ENCODE peak calls at places on chromosomes 1 and 21, in nine cellular contexts. One of them, this sample, is unnamed.

GRCh38 chr1:67429011-67429527 is 1.1 kb downstream of the SERBP1 start:
- DNase-seq in AG04450: no peak
- DNase-seq in AG09309: no peak
- DNase-seq in thoracic aorta: no peak
- DNase-seq in astrocyte: no peak
- DNase-seq in ascending aorta: no peak
- DNase-seq in HFFc6: no peak
- DNase-seq in GM13976: no peak
- DNase-seq in PC-3: peak
- DNase-seq in this sample: peak

GRCh38 chr1:243549108-243549507 is 293.3 kb downstream of the SDCCAG8 start:
- DNase-seq in AG04450: no peak
- DNase-seq in AG09309: no peak
- DNase-seq in thoracic aorta: no peak
- DNase-seq in astrocyte: peak
- DNase-seq in ascending aorta: no peak
- DNase-seq in HFFc6: peak
- DNase-seq in GM13976: no peak
- DNase-seq in PC-3: peak
- DNase-seq in this sample: no peak

GRCh38 chr1:245558069-245558468 is 403.3 kb downstream of the KIF26B start:
- DNase-seq in AG04450: no peak
- DNase-seq in AG09309: no peak
- DNase-seq in thoracic aorta: no peak
- DNase-seq in astrocyte: no peak
- DNase-seq in ascending aorta: no peak
- DNase-seq in HFFc6: no peak
- DNase-seq in GM13976: no peak
- DNase-seq in PC-3: no peak
- DNase-seq in this sample: no peak

GRCh38 chr1:186008920-186009737 is 274.9 kb downstream of the HMCN1 start:
- DNase-seq in AG04450: no peak
- DNase-seq in AG09309: no peak
- DNase-seq in thoracic aorta: no peak
- DNase-seq in astrocyte: peak
- DNase-seq in ascending aorta: no peak
- DNase-seq in HFFc6: no peak
- DNase-seq in GM13976: no peak
- DNase-seq in PC-3: no peak
- DNase-seq in this sample: no peak

GRCh38 chr1:199242162-199242561 is 603.3 kb downstream of the PTPRC start:
- DNase-seq in AG04450: no peak
- DNase-seq in AG09309: no peak
- DNase-seq in thoracic aorta: no peak
- DNase-seq in astrocyte: no peak
- DNase-seq in ascending aorta: no peak
- DNase-seq in HFFc6: no peak
- DNase-seq in GM13976: no peak
- DNase-seq in PC-3: no peak
- DNase-seq in this sample: no peak

GRCh38 chr1:156122519-156123355 is 8.2 kb downstream of the LMNA start:
- DNase-seq in AG04450: no peak
- DNase-seq in AG09309: no peak
- DNase-seq in thoracic aorta: peak
- DNase-seq in astrocyte: peak
- DNase-seq in ascending aorta: peak
- DNase-seq in HFFc6: peak
- DNase-seq in GM13976: no peak
- DNase-seq in PC-3: peak
- DNase-seq in this sample: no peak

GRCh38 chr1:24126672-24127023 is 14.7 kb upstream of the MYOM3 start:
- DNase-seq in AG04450: no peak
- DNase-seq in AG09309: no peak
- DNase-seq in thoracic aorta: no peak
- DNase-seq in astrocyte: no peak
- DNase-seq in ascending aorta: no peak
- DNase-seq in HFFc6: peak
- DNase-seq in GM13976: no peak
- DNase-seq in PC-3: no peak
- DNase-seq in this sample: no peak

GRCh38 chr1:24955161-24955560 is 25.1 kb upstream of the RUNX3 start:
- DNase-seq in AG04450: peak
- DNase-seq in AG09309: peak
- DNase-seq in thoracic aorta: no peak
- DNase-seq in astrocyte: peak
- DNase-seq in ascending aorta: no peak
- DNase-seq in HFFc6: peak
- DNase-seq in GM13976: peak
- DNase-seq in PC-3: peak
- DNase-seq in this sample: peak

GRCh38 chr21:44405948-44406872 is 49.1 kb upstream of the LRRC3 start:
- DNase-seq in AG04450: no peak
- DNase-seq in AG09309: peak
- DNase-seq in thoracic aorta: no peak
- DNase-seq in astrocyte: peak
- DNase-seq in ascending aorta: peak
- DNase-seq in HFFc6: peak
- DNase-seq in GM13976: no peak
- DNase-seq in PC-3: peak
- DNase-seq in this sample: no peak

GRCh38 chr1:210233495-210234253 is 1.1 kb downstream of the SERTAD4 start:
- DNase-seq in AG04450: no peak
- DNase-seq in AG09309: no peak
- DNase-seq in thoracic aorta: no peak
- DNase-seq in astrocyte: peak
- DNase-seq in ascending aorta: peak
- DNase-seq in HFFc6: no peak
- DNase-seq in GM13976: peak
- DNase-seq in PC-3: peak
- DNase-seq in this sample: no peak

GRCh38 chr1:15757016-15757543 is 1.5 kb upstream of the FBLIM1 start:
- DNase-seq in AG04450: no peak
- DNase-seq in AG09309: no peak
- DNase-seq in thoracic aorta: no peak
- DNase-seq in astrocyte: no peak
- DNase-seq in ascending aorta: no peak
- DNase-seq in HFFc6: no peak
- DNase-seq in GM13976: no peak
- DNase-seq in PC-3: no peak
- DNase-seq in this sample: no peak

GRCh38 chr1:85358702-85359438 is 82.4 kb upstream of the BCL10 start:
- DNase-seq in AG04450: no peak
- DNase-seq in AG09309: no peak
- DNase-seq in thoracic aorta: no peak
- DNase-seq in astrocyte: no peak
- DNase-seq in ascending aorta: no peak
- DNase-seq in HFFc6: no peak
- DNase-seq in GM13976: no peak
- DNase-seq in PC-3: peak
- DNase-seq in this sample: no peak

GRCh38 chr1:179550753-179551682 is 24.7 kb downstream of the NPHS2 start:
- DNase-seq in AG04450: peak
- DNase-seq in AG09309: peak
- DNase-seq in thoracic aorta: no peak
- DNase-seq in astrocyte: peak
- DNase-seq in ascending aorta: no peak
- DNase-seq in HFFc6: peak
- DNase-seq in GM13976: no peak
- DNase-seq in PC-3: peak
- DNase-seq in this sample: no peak

DNA sequence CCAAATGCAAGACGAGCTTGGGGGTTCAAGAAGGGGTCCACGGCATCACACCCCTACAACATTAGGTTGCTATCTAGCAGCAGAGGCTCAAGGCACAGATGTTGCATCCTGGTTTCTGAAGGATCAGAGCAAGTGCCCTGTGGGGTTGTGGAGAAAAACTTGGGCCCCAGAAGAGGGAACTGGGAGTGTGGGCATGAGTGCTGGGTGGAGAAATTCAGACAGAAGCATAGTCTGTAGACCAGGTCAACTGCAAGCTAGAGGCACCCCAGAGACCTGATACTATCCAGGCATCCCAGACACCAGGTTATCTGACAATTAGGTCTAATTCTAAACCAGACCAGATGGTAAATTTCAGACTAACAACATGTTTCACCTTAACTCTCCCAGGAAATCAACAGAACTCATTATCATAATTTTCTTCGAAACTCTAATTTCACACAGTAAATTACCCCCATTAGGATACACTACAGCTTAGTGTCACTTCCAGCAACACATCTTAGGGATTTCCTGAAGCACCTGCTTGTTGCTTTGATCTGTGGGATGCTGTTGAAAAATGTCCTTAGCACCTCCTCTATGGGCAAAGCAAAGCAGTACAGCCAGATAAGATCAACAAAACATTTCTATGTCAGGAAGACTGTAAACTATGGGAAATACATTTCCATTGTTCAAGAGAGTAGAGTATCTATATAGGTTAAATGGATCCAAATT is 179.3 kb downstream of the VAV3 start:
- DNase-seq in AG04450: no peak
- DNase-seq in AG09309: no peak
- DNase-seq in thoracic aorta: no peak
- DNase-seq in astrocyte: no peak
- DNase-seq in ascending aorta: no peak
- DNase-seq in HFFc6: no peak
- DNase-seq in GM13976: no peak
- DNase-seq in PC-3: no peak
- DNase-seq in this sample: no peak
- TF ChIP-seq CTCF in AG04450: no peak
- TF ChIP-seq CTCF in AG09309: no peak
- TF ChIP-seq CTCF in thoracic aorta: no peak
- TF ChIP-seq CTCF in astrocyte: no peak
- TF ChIP-seq CTCF in ascending aorta: no peak
- TF ChIP-seq CTCF in HFFc6: no peak
- TF ChIP-seq CTCF in GM13976: no peak
- TF ChIP-seq CTCF in PC-3: no peak
- TF ChIP-seq CTCF in this sample: no peak

DNA sequence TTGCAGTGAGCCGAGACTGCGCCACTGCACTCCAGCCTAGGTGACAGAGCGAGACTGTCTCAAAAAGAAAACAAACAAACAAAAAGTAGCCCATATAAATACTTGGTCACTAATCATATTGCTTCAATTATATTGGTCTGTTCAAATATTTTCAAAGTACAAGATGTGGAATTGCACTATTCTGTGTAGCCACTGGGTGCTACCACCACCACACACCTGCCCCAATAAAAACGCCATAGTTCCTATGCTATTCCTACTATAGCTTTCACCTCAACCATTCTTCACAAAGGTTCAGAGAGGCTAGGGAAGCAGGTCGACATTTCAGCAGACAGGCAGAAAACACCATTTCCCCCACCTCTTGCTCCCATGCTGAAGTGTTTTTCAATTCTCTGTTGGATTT is 16.7 kb downstream of the NDC1 start:
- DNase-seq in AG04450: no peak
- DNase-seq in AG09309: no peak
- DNase-seq in thoracic aorta: no peak
- DNase-seq in astrocyte: no peak
- DNase-seq in ascending aorta: no peak
- DNase-seq in HFFc6: no peak
- DNase-seq in GM13976: no peak
- DNase-seq in PC-3: no peak
- DNase-seq in this sample: no peak
- TF ChIP-seq CTCF in AG04450: peak
- TF ChIP-seq CTCF in AG09309: no peak
- TF ChIP-seq CTCF in thoracic aorta: no peak
- TF ChIP-seq CTCF in astrocyte: peak
- TF ChIP-seq CTCF in ascending aorta: no peak
- TF ChIP-seq CTCF in HFFc6: peak
- TF ChIP-seq CTCF in GM13976: no peak
- TF ChIP-seq CTCF in PC-3: peak
- TF ChIP-seq CTCF in this sample: no peak

DNA sequence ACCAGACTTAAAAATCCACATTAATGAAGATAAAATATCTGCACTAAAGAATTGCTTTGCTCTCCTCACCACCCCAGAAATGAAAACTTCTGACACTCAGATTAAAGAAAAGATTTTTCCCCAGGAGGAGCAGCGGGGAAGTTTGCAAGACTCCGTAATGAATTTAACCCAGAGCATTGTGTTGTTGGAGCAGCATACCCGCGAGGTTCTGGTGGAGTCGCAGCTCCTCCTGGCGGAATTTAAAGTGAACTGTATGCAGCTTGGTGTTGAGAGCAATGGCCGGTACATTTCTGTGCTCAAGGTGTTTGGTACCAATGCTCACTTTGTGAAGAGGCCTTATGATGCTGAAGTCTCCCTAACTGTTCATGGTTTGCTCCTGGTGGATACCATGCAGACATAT is 46.4 kb downstream of the VPS13D start:
- DNase-seq in AG04450: no peak
- DNase-seq in AG09309: no peak
- DNase-seq in thoracic aorta: no peak
- DNase-seq in astrocyte: no peak
- DNase-seq in ascending aorta: no peak
- DNase-seq in HFFc6: no peak
- DNase-seq in GM13976: no peak
- DNase-seq in PC-3: peak
- DNase-seq in this sample: no peak
- TF ChIP-seq CTCF in AG04450: peak
- TF ChIP-seq CTCF in AG09309: peak
- TF ChIP-seq CTCF in thoracic aorta: peak
- TF ChIP-seq CTCF in astrocyte: peak
- TF ChIP-seq CTCF in ascending aorta: peak
- TF ChIP-seq CTCF in HFFc6: peak
- TF ChIP-seq CTCF in GM13976: no peak
- TF ChIP-seq CTCF in PC-3: peak
- TF ChIP-seq CTCF in this sample: peak

GRCh38 chr1:241488739-241489138 is 30.8 kb downstream of the FH start:
- DNase-seq in AG04450: no peak
- DNase-seq in AG09309: no peak
- DNase-seq in thoracic aorta: no peak
- DNase-seq in astrocyte: no peak
- DNase-seq in ascending aorta: no peak
- DNase-seq in HFFc6: no peak
- DNase-seq in GM13976: no peak
- DNase-seq in PC-3: no peak
- DNase-seq in this sample: no peak

GRCh38 chr1:241485145-241485544 is 34.4 kb downstream of the FH start:
- DNase-seq in AG04450: no peak
- DNase-seq in AG09309: no peak
- DNase-seq in thoracic aorta: no peak
- DNase-seq in astrocyte: no peak
- DNase-seq in ascending aorta: no peak
- DNase-seq in HFFc6: no peak
- DNase-seq in GM13976: no peak
- DNase-seq in PC-3: peak
- DNase-seq in this sample: no peak

GRCh38 chr1:241482761-241483250 is 36.7 kb downstream of the FH start:
- DNase-seq in AG04450: no peak
- DNase-seq in AG09309: peak
- DNase-seq in thoracic aorta: no peak
- DNase-seq in astrocyte: peak
- DNase-seq in ascending aorta: no peak
- DNase-seq in HFFc6: peak
- DNase-seq in GM13976: no peak
- DNase-seq in PC-3: peak
- DNase-seq in this sample: no peak

DNA sequence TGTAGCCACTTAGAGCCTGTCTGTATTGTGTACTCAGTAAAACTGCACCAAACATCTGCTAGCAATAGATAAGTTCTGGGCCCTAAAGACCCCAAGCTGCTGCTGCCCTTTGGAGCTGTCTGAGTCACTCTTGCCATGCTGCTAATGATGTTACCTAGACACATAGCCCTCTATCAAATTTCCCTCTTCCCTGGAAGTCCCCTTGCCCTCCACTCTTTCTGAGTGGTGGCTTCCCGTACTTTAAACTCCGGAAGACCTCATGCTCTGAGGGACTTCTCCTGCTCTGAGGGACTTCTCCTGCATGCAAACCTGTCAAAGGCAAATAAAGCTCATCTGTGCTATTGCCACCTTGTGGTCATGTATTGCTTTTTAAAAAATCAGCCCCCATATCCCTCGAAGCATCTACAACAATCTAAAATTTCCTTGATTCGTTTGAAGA is 34.0 kb downstream of the FH start:
- DNase-seq in AG04450: no peak
- DNase-seq in AG09309: no peak
- DNase-seq in thoracic aorta: no peak
- DNase-seq in astrocyte: no peak
- DNase-seq in ascending aorta: no peak
- DNase-seq in HFFc6: peak
- DNase-seq in GM13976: peak
- DNase-seq in PC-3: peak
- DNase-seq in this sample: no peak
- TF ChIP-seq CTCF in AG04450: peak
- TF ChIP-seq CTCF in AG09309: peak
- TF ChIP-seq CTCF in thoracic aorta: no peak
- TF ChIP-seq CTCF in astrocyte: peak
- TF ChIP-seq CTCF in ascending aorta: no peak
- TF ChIP-seq CTCF in HFFc6: peak
- TF ChIP-seq CTCF in GM13976: peak
- TF ChIP-seq CTCF in PC-3: peak
- TF ChIP-seq CTCF in this sample: peak

This sample was measured in CD14-positive monocyte.